ENCODE peak calls at places on chromosomes 5 and 9, in nine cellular contexts. S is neural crest cell; M is activated CD8-positive, alpha-beta memory T cell treated with anti-CD3 and anti-CD28 coated beads, Interleukin-2, amount 50 U/mL, for 4 hours; V is GM10248; P is NCI-H69; F is stimulated activated CD4-positive, alpha-beta T cell treated with anti-CD3 and anti-CD28 coated beads, Interleukin-1b, Interleukin-23, amount 100 ng/mL, for 24 hours; W is GM13977; H is HuH-7; A is activated naive CD4-positive, alpha-beta T cell treated with anti-CD3 and anti-CD28 coated beads for 36 hours. U is an unnamed sample.

GRCh38 chr9:129995409-129996160 is 47.4 kb downstream of the FNBP1 start:
- DNase-seq in P (no peak), W (no peak), V (no peak), H (no peak), A (peak), S (no peak), F (no peak), M (no peak), U (no peak)

GRCh38 chr5:76791461-76791860 is 27.4 kb upstream of the F2RL1 start:
- DNase-seq in W (no peak), H (no peak), F (no peak), M (no peak), V (no peak), A (no peak), S (no peak), P (no peak), U (no peak)

GRCh38 chr5:118434522-118434921 is 553.8 kb downstream of the DTWD2 start:
- DNase-seq in V (no peak), A (no peak), P (no peak), W (no peak), H (no peak), F (no peak), S (no peak), M (no peak), U (no peak)

GRCh38 chr9:121253821-121254471 is 14.0 kb upstream of the GSN start:
- DNase-seq in V (no peak), F (no peak), H (no peak), A (no peak), M (no peak), S (no peak), P (no peak), W (no peak), U (no peak)

GRCh38 chr5:12845549-12846159 is 941.4 kb upstream of the CTNND2 start:
- DNase-seq in M (no peak), W (no peak), A (no peak), S (no peak), F (no peak), H (no peak), P (no peak), V (no peak), U (no peak)

GRCh38 chr9:16475257-16475656 is 395.2 kb downstream of the BNC2 start:
- DNase-seq in S (no peak), A (no peak), M (no peak), F (no peak), V (no peak), P (peak), W (no peak), H (no peak), U (no peak)

GRCh38 chr5:80541392-80541791 is 28.7 kb downstream of the ANKRD34B start:
- DNase-seq in H (no peak), W (no peak), P (no peak), V (no peak), A (no peak), M (no peak), S (no peak), F (no peak), U (no peak)

GRCh38 chr5:176180339-176180738 is 57.9 kb upstream of the SIMC1 start:
- DNase-seq in S (no peak), A (no peak), M (no peak), W (no peak), V (no peak), P (peak), H (no peak), F (no peak), U (no peak)

GRCh38 chr5:176704817-176705216 is 57.5 kb downstream of the TSPAN17 start:
- DNase-seq in S (peak), M (no peak), W (no peak), A (no peak), P (no peak), F (no peak), H (no peak), V (no peak), U (no peak)

GRCh38 chr5:83471405-83472212 is at the start of gene VCAN:
- DNase-seq in V (peak), P (peak), H (peak), W (peak), F (no peak), A (peak), S (no peak), M (no peak), U (no peak)

GRCh38 chr5:135075621-135076585 is 41.9 kb upstream of the PITX1 start:
- DNase-seq in V (no peak), H (no peak), M (no peak), W (no peak), P (peak), F (no peak), S (no peak), A (peak), U (no peak)

GRCh38 chr5:172494630-172495505 is 40.5 kb upstream of the SH3PXD2B start:
- DNase-seq in F (no peak), H (no peak), W (no peak), A (no peak), V (no peak), S (no peak), M (no peak), P (no peak), U (no peak)

GRCh38 chr9:126451316-126451885 is 124.8 kb downstream of the MVB12B start:
- DNase-seq in P (no peak), M (no peak), F (no peak), V (no peak), S (no peak), A (no peak), W (no peak), H (no peak), U (no peak)

GRCh38 chr5:128228506-128228905 is 144.9 kb downstream of the SLC12A2 start:
- DNase-seq in H (no peak), M (no peak), W (no peak), A (no peak), F (no peak), V (no peak), P (no peak), S (no peak), U (no peak)

GRCh38 chr9:125409637-125410521 is 148.3 kb downstream of the GAPVD1 start:
- DNase-seq in F (peak), S (no peak), A (peak), H (peak), M (no peak), V (peak), P (peak), W (peak), U (peak)

GRCh38 chr5:95762681-95763041 is 31.5 kb downstream of the RHOBTB3 start:
- DNase-seq in P (no peak), A (no peak), F (no peak), S (no peak), V (no peak), H (no peak), W (no peak), M (no peak), U (no peak)

GRCh38 chr5:139138790-139139189 is 59.4 kb downstream of the SIL1 start:
- DNase-seq in S (no peak), V (no peak), F (no peak), W (no peak), H (no peak), A (no peak), M (no peak), P (peak), U (peak)

GRCh38 chr5:133876266-133876665 is 92.2 kb downstream of the C5orf15 start:
- DNase-seq in P (no peak), W (no peak), S (no peak), M (no peak), H (no peak), F (no peak), V (no peak), A (no peak), U (no peak)

GRCh38 chr5:140242099-140242498 is 60.8 kb downstream of the PFDN1 start:
- DNase-seq in M (no peak), H (no peak), P (peak), F (no peak), A (no peak), W (no peak), S (no peak), V (no peak), U (no peak)